ENCODE peak calls at places on chromosomes 11 and 22, in five cellular contexts. V, S, K, U and P are unnamed samples. For H3K4me1, the result is how much of the 10 kb centered on the place peaks cover.

GRCh38 chr22:39937881-39938280 is 22.3 kb upstream of the TMA7B start:
- ATAC-seq in S (no peak), K (no peak), V (no peak), U (no peak), P (no peak)

GRCh38 chr11:112082729-112083128 is 3.8 kb downstream of the TIMM8B start:
- ATAC-seq in U (no peak), K (no peak), V (no peak), S (no peak), P (no peak)

GRCh38 chr11:117613521-117613920 is 183.5 kb downstream of the DSCAML1 start:
- ATAC-seq in U (no peak), K (no peak), V (no peak), S (no peak), P (no peak)

GRCh38 chr22:37746366-37747089 is 49.7 kb downstream of the TRIOBP start:
- ATAC-seq in V (peak), K (peak), U (peak), S (no peak), P (peak)

GRCh38 chr11:33682019-33682418 is 18.6 kb downstream of the C11orf91 start:
- ATAC-seq in K (no peak), U (no peak), V (no peak), S (no peak), P (no peak)

GRCh38 chr11:69310351-69310750 is 16.4 kb downstream of the MYEOV start:
- ATAC-seq in S (no peak), U (no peak), V (no peak), K (no peak), P (no peak)

GRCh38 chr11:26867286-26867685 is 126.6 kb upstream of the FIBIN start:
- ATAC-seq in K (no peak), V (no peak), S (no peak), U (no peak), P (no peak)

GRCh38 chr11:67056640-67057409 is at the start of gene RHOD:
- ATAC-seq in U (peak), K (peak), S (peak), V (no peak), P (peak)

GRCh38 chr22:19543970-19544708 is 19.9 kb upstream of the CLDN5 start:
- ATAC-seq in U (no peak), V (peak), S (peak), K (peak), P (peak)

GRCh38 chr22:45537734-45538181 is 35.1 kb downstream of the FBLN1 start:
- ATAC-seq in U (no peak), V (no peak), K (no peak), S (peak), P (peak)

GRCh38 chr11:95268386-95268785 is 37.4 kb upstream of the SESN3 start:
- ATAC-seq in S (no peak), U (no peak), K (no peak), V (no peak), P (no peak)

GRCh38 chr22:24046024-24046423 is 34.9 kb downstream of the CABIN1 start:
- ATAC-seq in U (peak), S (no peak), K (no peak), V (no peak), P (no peak)

GRCh38 chr11:68481579-68482240 is 21.2 kb downstream of the PPP6R3 start:
- ATAC-seq in K (no peak), V (peak), S (no peak), U (no peak), P (no peak)

GRCh38 chr11:31408205-31408604 is 38.5 kb downstream of the DNAJC24 start:
- ATAC-seq in U (no peak), V (no peak), K (no peak), S (no peak), P (no peak)

GRCh38 chr11:58059011-58059358 is 28.2 kb downstream of the OR6Q1 start:
- ATAC-seq in S (peak), K (peak), U (no peak), V (no peak), P (peak)

GRCh38 chr22:42317691-42318547 is 47.5 kb upstream of the TCF20 start:
- ATAC-seq in U (no peak), S (peak), K (no peak), V (no peak), P (no peak)

GRCh38 chr22:30054764-30055069 is 25.5 kb upstream of the HORMAD2 start:
- ATAC-seq in K (peak), U (no peak), S (no peak), V (no peak), P (no peak)

GRCh38 chr22:36809351-36809750 is 7.5 kb downstream of the PVALB start:
- ATAC-seq in S (no peak), K (no peak), V (no peak), U (no peak), P (no peak)

GRCh38 chr22:37133304-37134018 is 16.3 kb downstream of the IL2RB start:
- ATAC-seq in S (no peak), K (peak), U (peak), V (peak), P (no peak)

GRCh38 chr11:88297320-88298263 is 39.9 kb downstream of the CTSC start:
- ATAC-seq in V (no peak), U (no peak), K (no peak), S (no peak), P (no peak)

GRCh38 chr11:88103337-88104206 is 71.7 kb downstream of the RAB38 start:
- ATAC-seq in S (peak), U (peak), K (peak), V (peak), P (no peak)

GRCh38 chr22:46119729-46120419 is 30.5 kb upstream of the PPARA start:
- ATAC-seq in V (peak), K (no peak), S (no peak), U (no peak), P (no peak)

GRCh38 chr11:128496684-128497056 is 90.7 kb downstream of the ETS1 start:
- ATAC-seq in K (no peak), V (no peak), U (peak), S (peak), P (peak)

GRCh38 chr11:69576069-69576782 is 64.7 kb upstream of the CCND1 start:
- ATAC-seq in S (no peak), K (peak), V (peak), U (no peak), P (no peak)

GRCh38 chr11:75365711-75366181 is 14.3 kb upstream of the ARRB1 start:
- ATAC-seq in V (no peak), S (peak), K (no peak), U (no peak), P (peak)

GRCh38 chr11:121372671-121373429 is 79.3 kb upstream of the SORL1 start:
- ATAC-seq in K (no peak), S (no peak), V (no peak), U (peak), P (no peak)

GRCh38 chr11:123202155-123202714 is 7.2 kb upstream of the CLMP start:
- ATAC-seq in S (peak), K (no peak), U (no peak), V (no peak), P (peak)

GRCh38 chr11:898160-898517 is 12.5 kb downstream of the CHID1 start:
- ATAC-seq in U (peak), V (peak), K (peak), S (no peak), P (peak)

GRCh38 chr11:113419426-113420003 is 31.9 kb downstream of the ANKK1 start:
- ATAC-seq in V (no peak), U (no peak), S (no peak), K (no peak), P (no peak)

GRCh38 chr11:58928082-58928574 is 11.2 kb upstream of the GLYATL1 start:
- ATAC-seq in V (no peak), U (no peak), K (no peak), S (no peak), P (no peak)

GRCh38 chr22:29623553-29624169 is 20.2 kb downstream of the NF2 start:
- ATAC-seq in U (no peak), V (no peak), K (no peak), S (no peak), P (no peak)

GRCh38 chr11:30583505-30584280 is 2.5 kb downstream of the MPPED2 start:
- ATAC-seq in K (no peak), V (no peak), U (no peak), S (no peak), P (no peak)

GRCh38 chr22:38490475-38490874 is 15.6 kb downstream of the DDX17 start:
- ATAC-seq in S (no peak), K (no peak), U (peak), V (peak), P (no peak)

GRCh38 chr22:49963647-49964026 is 3.1 kb downstream of the PIM3 start:
- ATAC-seq in U (no peak), S (no peak), V (no peak), K (no peak), P (no peak)
- H3K4me1 ChIP-seq in U (under half), S (half or more), V (half or more), K (half or more), P (under half)

DNA sequence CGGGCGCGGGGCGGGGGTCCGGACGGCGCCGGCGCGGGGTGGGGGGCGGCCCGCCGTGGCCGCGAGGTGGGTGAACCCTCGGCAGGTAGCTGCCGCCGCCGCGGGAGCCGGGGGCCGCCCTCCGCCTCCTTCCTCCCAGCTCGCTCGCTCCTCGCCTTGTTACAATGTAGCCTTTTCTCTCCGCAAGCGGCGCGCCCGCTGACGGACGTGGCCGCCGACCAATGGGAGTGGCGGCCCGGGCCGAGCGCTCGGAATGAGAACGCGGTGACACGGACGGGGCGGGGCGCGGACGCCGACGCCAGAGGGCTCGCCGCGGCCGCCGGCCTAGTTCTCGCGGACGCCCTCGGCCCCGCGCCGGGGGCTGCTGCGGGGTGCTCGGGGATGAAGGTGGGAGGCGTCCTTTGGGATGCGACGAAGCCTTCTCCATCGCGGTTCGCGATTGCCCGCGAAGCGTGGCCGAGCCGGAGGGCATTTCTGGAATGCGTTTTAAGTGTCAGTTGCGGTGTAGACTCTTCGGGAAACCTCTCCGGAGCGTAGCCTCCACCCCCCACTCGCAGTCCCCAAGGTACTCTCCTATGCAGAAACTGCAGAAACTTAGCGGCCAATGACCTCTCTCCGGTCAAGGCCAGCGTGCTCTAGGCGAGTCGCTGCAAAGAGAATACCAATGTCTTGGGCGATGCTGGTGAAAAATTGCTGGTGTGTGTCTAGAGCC is 734 bp downstream of the PRDM11 start:
- ATAC-seq in U (peak), V (peak), S (peak), K (peak), P (peak)
- TF ChIP-seq EP300 in U (no peak), V (no peak), S (no peak), K (no peak), P (no peak)

GRCh38 chr11:3375552-3375951 is 3.4 kb downstream of the ZNF195 start:
- ATAC-seq in S (no peak), V (no peak), K (no peak), U (no peak), P (no peak)
- TF ChIP-seq POLR2AphosphoS5 in S (no peak), V (no peak), K (no peak), U (no peak), P (no peak)

GRCh38 chr11:63846897-63847296 is 8.0 kb downstream of the MARK2 start:
- ATAC-seq in K (no peak), S (no peak), V (no peak), U (no peak), P (no peak)

GRCh38 chr11:63847363-63847762 is 8.5 kb downstream of the MARK2 start:
- ATAC-seq in U (no peak), S (peak), V (no peak), K (no peak), P (no peak)

GRCh38 chr11:63845911-63846310 is 7.0 kb downstream of the MARK2 start:
- ATAC-seq in V (no peak), K (no peak), U (no peak), S (no peak), P (no peak)

GRCh38 chr11:63843042-63843441 is 4.1 kb downstream of the MARK2 start:
- ATAC-seq in V (no peak), K (no peak), S (no peak), U (no peak), P (no peak)

DNA sequence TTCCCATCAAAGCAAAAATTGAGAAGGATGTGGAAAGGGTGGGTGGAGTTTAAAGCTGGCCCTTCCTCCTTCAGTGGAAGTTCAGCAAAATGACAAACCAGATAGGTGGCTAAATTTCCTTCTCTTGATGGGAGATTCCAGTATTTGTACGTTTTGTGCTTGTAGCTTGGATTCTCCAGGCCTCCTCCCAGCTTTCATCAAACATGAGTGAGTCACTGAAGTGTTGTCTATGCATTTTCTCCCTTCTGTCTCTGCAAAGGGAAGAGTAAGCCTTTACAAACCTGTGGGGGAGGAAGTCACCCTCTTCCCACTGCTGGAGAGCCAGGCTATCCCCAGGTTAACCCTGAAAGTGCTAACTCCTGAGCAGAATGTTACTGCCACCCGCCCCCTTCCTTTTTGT is 6.4 kb downstream of the MARK2 start:
- ATAC-seq in V (peak), S (no peak), K (peak), U (no peak), P (no peak)
- H3K4me1 ChIP-seq in V (under half), S (half or more), K (half or more), U (under half), P (under half)